ENCODE peak calls at places on chromosomes 5 and 9, in nine cellular contexts. I is prostate gland, D is H1, W is suprapubic skin, U is lower leg skin, Y is body of pancreas, N is heart left ventricle, M is gastrocnemius medialis, Q is spleen. P is an unnamed sample.

GRCh38 chr5:39021413-39021812 is 52.8 kb downstream of the RICTOR start:
- DNase-seq in I (no peak), D (no peak), W (no peak), U (no peak), Y (no peak), N (no peak), M (no peak), Q (no peak), P (no peak)

GRCh38 chr5:127080001-127080478 is 6.7 kb upstream of the C5orf63 start:
- DNase-seq in I (peak), D (no peak), W (no peak), U (no peak), Y (no peak), N (no peak), M (no peak), Q (no peak), P (no peak)

GRCh38 chr5:93677344-93678021 is 63.9 kb downstream of the POU5F2 start:
- DNase-seq in I (peak), D (peak), W (no peak), U (no peak), Y (peak), N (peak), M (peak), Q (no peak), P (no peak)

GRCh38 chr9:130267930-130268329 is 2.4 kb downstream of the HMCN2 start:
- DNase-seq in I (no peak), D (no peak), W (peak), U (peak), Y (no peak), N (no peak), M (peak), Q (no peak), P (no peak)

GRCh38 chr9:9996259-9996658 is 616.5 kb downstream of the PTPRD start:
- DNase-seq in I (no peak), D (no peak), W (no peak), U (no peak), Y (no peak), N (no peak), M (no peak), Q (no peak), P (no peak)

GRCh38 chr5:143168171-143168681 is 235.3 kb downstream of the NR3C1 start:
- DNase-seq in I (no peak), D (no peak), W (no peak), U (no peak), Y (no peak), N (no peak), M (no peak), Q (no peak), P (no peak)

GRCh38 chr5:111545031-111545430 is 32.7 kb upstream of the STARD4 start:
- DNase-seq in I (no peak), D (no peak), W (no peak), U (no peak), Y (no peak), N (no peak), M (no peak), Q (no peak), P (no peak)

GRCh38 chr9:137670391-137671195 is 51.8 kb downstream of the EHMT1 start:
- DNase-seq in I (peak), D (no peak), W (no peak), U (no peak), Y (peak), N (no peak), M (peak), Q (peak), P (peak)

GRCh38 chr5:172002840-172003512 is 3.5 kb downstream of the FBXW11 start:
- DNase-seq in I (no peak), D (no peak), W (no peak), U (no peak), Y (no peak), N (no peak), M (no peak), Q (no peak), P (no peak)

GRCh38 chr5:3656803-3657202 is 61.2 kb downstream of the IRX1 start:
- DNase-seq in I (no peak), D (no peak), W (no peak), U (peak), Y (no peak), N (no peak), M (no peak), Q (no peak), P (no peak)

GRCh38 chr5:73654171-73654811 is 28.3 kb downstream of the ARHGEF28 start:
- DNase-seq in I (no peak), D (no peak), W (no peak), U (no peak), Y (no peak), N (no peak), M (no peak), Q (no peak), P (no peak)

GRCh38 chr5:134451618-134452505 is 40.2 kb upstream of the CDKN2AIPNL start:
- DNase-seq in I (peak), D (no peak), W (no peak), U (no peak), Y (peak), N (no peak), M (peak), Q (peak), P (no peak)

GRCh38 chr9:29212590-29213373 is 1639.5 kb upstream of the C9orf72 start:
- DNase-seq in I (no peak), D (no peak), W (no peak), U (no peak), Y (peak), N (no peak), M (no peak), Q (no peak), P (no peak)

GRCh38 chr5:177389368-177390169 is 5.3 kb downstream of the SLC34A1 start:
- DNase-seq in I (peak), D (no peak), W (no peak), U (no peak), Y (no peak), N (no peak), M (no peak), Q (no peak), P (no peak)

GRCh38 chr5:81856948-81857928 is 106.3 kb upstream of the SSBP2 start:
- DNase-seq in I (peak), D (no peak), W (no peak), U (peak), Y (peak), N (peak), M (peak), Q (peak), P (peak)

GRCh38 chr5:37846786-37847310 is 7.0 kb upstream of the GDNF start:
- DNase-seq in I (no peak), D (no peak), W (no peak), U (no peak), Y (no peak), N (no peak), M (no peak), Q (no peak), P (no peak)

GRCh38 chr9:31467086-31467485 is 917.4 kb upstream of the ACO1 start:
- DNase-seq in I (no peak), D (no peak), W (no peak), U (no peak), Y (no peak), N (no peak), M (no peak), Q (no peak), P (no peak)

GRCh38 chr9:135939351-135940265 is 21.6 kb downstream of the UBAC1 start:
- DNase-seq in I (no peak), D (no peak), W (no peak), U (no peak), Y (no peak), N (peak), M (no peak), Q (no peak), P (no peak)

GRCh38 chr5:167895899-167896659 is 395.4 kb upstream of the WWC1 start:
- DNase-seq in I (no peak), D (no peak), W (no peak), U (no peak), Y (no peak), N (no peak), M (no peak), Q (no peak), P (no peak)

GRCh38 chr5:30928966-30929365 is 264.5 kb upstream of the CDH6 start:
- DNase-seq in I (no peak), D (no peak), W (no peak), U (no peak), Y (no peak), N (no peak), M (no peak), Q (no peak), P (no peak)

GRCh38 chr9:137833721-137834613 is 43.6 kb upstream of the CACNA1B start:
- DNase-seq in I (no peak), D (no peak), W (no peak), U (peak), Y (no peak), N (no peak), M (no peak), Q (no peak), P (no peak)

GRCh38 chr9:74066605-74067004 is 430.5 kb upstream of the RORB start:
- DNase-seq in I (no peak), D (no peak), W (no peak), U (no peak), Y (no peak), N (no peak), M (no peak), Q (no peak), P (no peak)

GRCh38 chr5:68562308-68562707 is 346.8 kb downstream of the PIK3R1 start:
- DNase-seq in I (no peak), D (no peak), W (no peak), U (no peak), Y (peak), N (no peak), M (no peak), Q (no peak), P (no peak)

GRCh38 chr9:86126998-86127972 is 27.9 kb upstream of the GOLM1 start:
- DNase-seq in I (peak), D (peak), W (no peak), U (peak), Y (peak), N (peak), M (peak), Q (no peak), P (peak)

GRCh38 chr5:72720205-72720604 is 96.3 kb upstream of the TNPO1 start:
- DNase-seq in I (no peak), D (no peak), W (no peak), U (no peak), Y (peak), N (no peak), M (no peak), Q (no peak), P (no peak)

GRCh38 chr5:115549154-115549553 is 4.6 kb upstream of the FEM1C start:
- DNase-seq in I (no peak), D (peak), W (no peak), U (no peak), Y (no peak), N (no peak), M (no peak), Q (no peak), P (no peak)

GRCh38 chr9:118438805-118439204 is 734.6 kb downstream of the TLR4 start:
- DNase-seq in I (no peak), D (no peak), W (no peak), U (no peak), Y (no peak), N (no peak), M (no peak), Q (no peak), P (no peak)

GRCh38 chr9:73869261-73869660 is 627.9 kb upstream of the RORB start:
- DNase-seq in I (no peak), D (no peak), W (no peak), U (no peak), Y (no peak), N (no peak), M (no peak), Q (no peak), P (no peak)

GRCh38 chr9:98220911-98221310 is 28.5 kb upstream of the CORO2A start:
- DNase-seq in I (no peak), D (no peak), W (no peak), U (no peak), Y (no peak), N (no peak), M (no peak), Q (peak), P (no peak)

GRCh38 chr5:111364992-111365391 is 140.8 kb downstream of the CAMK4 start:
- DNase-seq in I (no peak), D (no peak), W (no peak), U (no peak), Y (no peak), N (no peak), M (no peak), Q (no peak), P (no peak)

GRCh38 chr5:136056336-136056735 is 27.5 kb downstream of the TGFBI start:
- DNase-seq in I (no peak), D (no peak), W (no peak), U (no peak), Y (no peak), N (no peak), M (no peak), Q (no peak), P (no peak)

GRCh38 chr9:121348321-121348720 is 21.7 kb downstream of the STOM start:
- DNase-seq in I (no peak), D (no peak), W (no peak), U (no peak), Y (no peak), N (no peak), M (no peak), Q (no peak), P (no peak)

GRCh38 chr5:126235628-126236027 is 187.6 kb upstream of the GRAMD2B start:
- DNase-seq in I (no peak), D (no peak), W (no peak), U (no peak), Y (no peak), N (no peak), M (no peak), Q (no peak), P (no peak)

GRCh38 chr9:96419691-96419969 is 1.5 kb upstream of the ZNF367 start:
- DNase-seq in I (no peak), D (no peak), W (no peak), U (no peak), Y (no peak), N (no peak), M (no peak), Q (no peak), P (no peak)

GRCh38 chr9:96417610-96418073 is 528 bp downstream of the ZNF367 start:
- DNase-seq in I (no peak), D (no peak), W (peak), U (no peak), Y (peak), N (peak), M (peak), Q (peak), P (no peak)

GRCh38 chr9:96420468-96421219 is 2.5 kb upstream of the ZNF367 start:
- DNase-seq in I (no peak), D (peak), W (no peak), U (no peak), Y (peak), N (no peak), M (peak), Q (no peak), P (peak)

GRCh38 chr9:96418074-96418919 is at the start of gene ZNF367:
- DNase-seq in I (peak), D (peak), W (peak), U (peak), Y (peak), N (peak), M (peak), Q (peak), P (peak)

GRCh38 chr9:96418920-96419690 is 935 bp upstream of the ZNF367 start:
- DNase-seq in I (peak), D (no peak), W (peak), U (peak), Y (peak), N (peak), M (peak), Q (peak), P (no peak)
- TF ChIP-seq POLR2A in I (peak), D (peak), W (no peak), U (no peak), Y (peak), N (peak), M (peak), Q (no peak), P (no peak)

GRCh38 chr9:107270580-107270979 is 12.5 kb upstream of the RAD23B start:
- DNase-seq in I (no peak), D (no peak), W (no peak), U (no peak), Y (no peak), N (no peak), M (no peak), Q (no peak), P (no peak)
- H3K4me3 ChIP-seq in I (no peak), D (no peak), W (no peak), U (no peak), Y (no peak), N (no peak), M (no peak), Q (no peak), P (no peak)

DNA sequence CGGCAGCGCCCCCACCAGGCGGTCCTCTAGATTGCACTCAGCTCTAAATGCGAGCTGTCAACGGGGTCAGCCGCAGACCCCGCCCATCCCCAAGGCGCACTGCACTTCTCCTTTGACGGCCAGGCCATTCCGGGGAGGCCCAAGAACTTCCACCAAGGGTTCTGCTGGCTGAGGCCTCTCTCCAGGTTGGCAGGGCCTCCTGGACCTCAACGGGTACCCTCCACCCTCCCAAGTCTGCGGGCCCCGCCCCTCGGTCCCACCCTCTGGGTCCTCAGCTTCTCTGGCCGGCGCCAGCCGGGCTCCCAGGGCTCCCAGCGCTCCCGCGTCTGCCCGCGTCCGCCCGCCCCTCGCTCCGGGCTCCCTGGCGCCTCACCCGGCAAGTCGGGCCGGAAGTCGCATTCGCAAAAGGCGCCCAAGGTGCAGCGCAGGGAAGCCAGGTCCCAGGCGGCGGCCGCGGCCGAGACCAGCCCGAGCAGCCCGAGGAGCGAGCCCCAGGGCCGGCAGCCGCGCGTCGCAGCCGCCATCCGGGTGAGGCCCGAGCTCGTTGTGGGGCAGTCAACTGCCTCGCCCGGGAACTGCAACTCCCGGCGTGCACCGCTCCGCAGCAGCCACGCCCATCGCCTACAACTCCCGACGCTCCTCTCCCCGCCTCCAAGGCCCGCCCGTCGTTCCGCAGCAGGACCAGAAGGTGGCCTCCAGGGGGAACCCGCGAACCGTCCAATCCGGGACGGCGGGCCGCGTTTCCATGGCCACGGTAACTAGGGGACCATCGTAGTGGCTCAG is at the start of gene TOR2A:
- DNase-seq in I (peak), D (peak), W (peak), U (peak), Y (peak), N (peak), M (peak), Q (peak), P (peak)
- TF ChIP-seq POLR2A in I (peak), D (no peak), W (no peak), U (no peak), Y (peak), N (peak), M (peak), Q (no peak), P (no peak)

GRCh38 chr9:134765785-134766184 is 114.8 kb upstream of the FCN2 start:
- DNase-seq in I (no peak), D (no peak), W (no peak), U (no peak), Y (no peak), N (no peak), M (no peak), Q (no peak), P (no peak)

GRCh38 chr9:134770972-134771971 is 109.3 kb upstream of the FCN2 start:
- DNase-seq in I (no peak), D (no peak), W (no peak), U (no peak), Y (no peak), N (no peak), M (no peak), Q (no peak), P (no peak)

GRCh38 chr9:134769084-134769455 is 111.5 kb upstream of the FCN2 start:
- DNase-seq in I (no peak), D (no peak), W (no peak), U (no peak), Y (no peak), N (no peak), M (no peak), Q (no peak), P (no peak)

GRCh38 chr9:134766587-134766986 is 114.0 kb upstream of the FCN2 start:
- DNase-seq in I (no peak), D (no peak), W (no peak), U (no peak), Y (no peak), N (no peak), M (no peak), Q (no peak), P (no peak)

GRCh38 chr9:134768332-134769083 is 112.1 kb upstream of the FCN2 start:
- DNase-seq in I (no peak), D (no peak), W (no peak), U (no peak), Y (no peak), N (no peak), M (peak), Q (no peak), P (no peak)
- H3K4me3 ChIP-seq in I (no peak), D (no peak), W (no peak), U (no peak), Y (no peak), N (no peak), M (no peak), Q (no peak), P (no peak)

GRCh38 chr5:9263656-9264055 is 282.2 kb downstream of the SEMA5A start:
- DNase-seq in I (no peak), D (no peak), W (no peak), U (no peak), Y (no peak), N (no peak), M (no peak), Q (no peak), P (no peak)

GRCh38 chr5:9268226-9268625 is 277.6 kb downstream of the SEMA5A start:
- DNase-seq in I (no peak), D (no peak), W (no peak), U (no peak), Y (no peak), N (no peak), M (no peak), Q (no peak), P (no peak)

GRCh38 chr5:9269024-9269423 is 276.9 kb downstream of the SEMA5A start:
- DNase-seq in I (no peak), D (no peak), W (no peak), U (no peak), Y (no peak), N (no peak), M (no peak), Q (no peak), P (no peak)

DNA sequence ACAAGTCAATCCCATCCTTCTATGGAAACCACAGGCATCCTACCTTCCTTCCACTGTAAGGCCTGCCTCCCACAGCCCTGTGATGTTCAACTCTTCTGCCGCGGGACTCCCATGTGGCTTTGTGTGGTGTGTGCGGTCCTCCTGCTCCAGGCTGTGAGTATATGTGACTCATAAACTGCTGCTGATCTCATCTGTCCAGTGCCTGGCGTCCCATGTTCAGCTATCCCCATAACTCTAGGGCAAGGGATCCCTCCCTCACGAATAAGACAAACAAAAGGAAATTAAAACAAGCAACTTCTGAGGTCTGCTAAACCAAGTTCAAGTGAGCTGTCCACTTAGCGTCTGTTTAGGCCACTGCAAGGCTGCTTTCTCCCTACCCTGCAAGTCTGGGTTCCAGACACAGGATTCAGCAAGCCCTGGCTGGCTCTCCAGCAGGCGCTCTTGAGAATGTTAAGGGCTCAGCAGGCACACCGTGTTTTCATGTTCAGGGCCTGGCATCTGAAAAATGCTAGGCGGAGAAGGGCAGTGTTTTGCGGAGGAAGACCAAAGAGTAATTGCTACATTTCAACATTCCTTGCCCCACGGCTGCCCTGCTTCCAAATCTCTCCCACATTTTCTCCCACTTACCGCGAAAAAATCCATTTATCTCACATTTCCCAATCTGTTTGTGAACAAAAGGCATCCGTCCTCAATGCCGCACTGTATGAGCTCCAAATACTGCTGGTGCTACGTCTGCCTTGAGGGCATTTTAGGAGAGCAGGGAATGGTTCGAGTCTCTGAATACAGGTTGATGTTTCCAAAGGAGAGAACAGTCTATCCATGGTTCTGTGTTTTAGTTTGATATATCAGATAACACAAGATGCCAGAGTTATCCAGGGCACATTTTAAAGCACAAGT is 280.2 kb downstream of the SEMA5A start:
- DNase-seq in I (peak), D (peak), W (no peak), U (no peak), Y (no peak), N (peak), M (no peak), Q (no peak), P (peak)
- TF ChIP-seq POLR2A in I (no peak), D (no peak), W (no peak), U (no peak), Y (no peak), N (no peak), M (no peak), Q (no peak), P (no peak)

P was measured in breast epithelium.